ENCODE peak calls at places on chromosomes 13 and 19, in five cellular contexts. One of them, this sample, is unnamed.

GRCh38 chr19:54299515-54299914 is 13.5 kb downstream of the LILRA5 start:
- DNase-seq in RCC 7860: no peak
- DNase-seq in HFF-Myc: no peak
- DNase-seq in mesenteric fat pad: peak; percentile 37
- DNase-seq in esophagus squamous epithelium: no peak
- DNase-seq in this sample: no peak

GRCh38 chr19:46809534-46810272 is 21.3 kb upstream of the SLC1A5 start:
- DNase-seq in HFF-Myc: no peak
- DNase-seq in esophagus squamous epithelium: no peak
- DNase-seq in RCC 7860: no peak
- DNase-seq in mesenteric fat pad: no peak
- DNase-seq in this sample: no peak

GRCh38 chr19:48913114-48913513 is 13.0 kb downstream of the NUCB1 start:
- DNase-seq in esophagus squamous epithelium: no peak
- DNase-seq in RCC 7860: no peak
- DNase-seq in mesenteric fat pad: no peak
- DNase-seq in HFF-Myc: no peak
- DNase-seq in this sample: no peak

GRCh38 chr19:48499352-48500090 is 12.1 kb downstream of the LMTK3 start:
- DNase-seq in HFF-Myc: no peak
- DNase-seq in mesenteric fat pad: no peak
- DNase-seq in esophagus squamous epithelium: no peak
- DNase-seq in RCC 7860: no peak
- DNase-seq in this sample: no peak

GRCh38 chr13:75745387-75745786 is 109.3 kb downstream of the LMO7 start:
- DNase-seq in RCC 7860: no peak
- DNase-seq in esophagus squamous epithelium: no peak
- DNase-seq in HFF-Myc: no peak
- DNase-seq in mesenteric fat pad: no peak
- DNase-seq in this sample: no peak

GRCh38 chr13:53100394-53101063 is 71.9 kb downstream of the OLFM4 start:
- DNase-seq in RCC 7860: no peak
- DNase-seq in HFF-Myc: no peak
- DNase-seq in esophagus squamous epithelium: no peak
- DNase-seq in mesenteric fat pad: no peak
- DNase-seq in this sample: no peak

GRCh38 chr13:60790620-60791019 is 393.6 kb downstream of the TDRD3 start:
- DNase-seq in esophagus squamous epithelium: no peak
- DNase-seq in HFF-Myc: no peak
- DNase-seq in RCC 7860: no peak
- DNase-seq in mesenteric fat pad: no peak
- DNase-seq in this sample: no peak

GRCh38 chr13:113903361-113903760 is 39.5 kb upstream of the GAS6 start:
- DNase-seq in esophagus squamous epithelium: no peak
- DNase-seq in mesenteric fat pad: no peak
- DNase-seq in RCC 7860: no peak
- DNase-seq in HFF-Myc: no peak
- DNase-seq in this sample: no peak

GRCh38 chr19:1130801-1131717 is 27.3 kb downstream of the GPX4 start:
- DNase-seq in HFF-Myc: no peak
- DNase-seq in esophagus squamous epithelium: no peak
- DNase-seq in RCC 7860: no peak
- DNase-seq in mesenteric fat pad: no peak
- DNase-seq in this sample: no peak

GRCh38 chr19:32469796-32470195 is 64.2 kb downstream of the DPY19L3 start:
- DNase-seq in RCC 7860: no peak
- DNase-seq in mesenteric fat pad: no peak
- DNase-seq in esophagus squamous epithelium: no peak
- DNase-seq in HFF-Myc: peak; percentile 15
- DNase-seq in this sample: no peak

GRCh38 chr19:55197531-55197930 is 11.8 kb downstream of the PTPRH start:
- DNase-seq in mesenteric fat pad: no peak
- DNase-seq in RCC 7860: no peak
- DNase-seq in esophagus squamous epithelium: no peak
- DNase-seq in HFF-Myc: no peak
- DNase-seq in this sample: no peak

GRCh38 chr13:33932765-33933406 is 114.9 kb downstream of the RFC3 start:
- DNase-seq in mesenteric fat pad: no peak
- DNase-seq in RCC 7860: no peak
- DNase-seq in HFF-Myc: no peak
- DNase-seq in esophagus squamous epithelium: no peak
- DNase-seq in this sample: no peak

GRCh38 chr13:112997188-112998135 is 28.4 kb downstream of the MCF2L start:
- DNase-seq in RCC 7860: no peak
- DNase-seq in mesenteric fat pad: no peak
- DNase-seq in HFF-Myc: no peak
- DNase-seq in esophagus squamous epithelium: no peak
- DNase-seq in this sample: no peak

GRCh38 chr13:49517461-49517860 is 21.7 kb downstream of the PHF11 start:
- DNase-seq in mesenteric fat pad: no peak
- DNase-seq in esophagus squamous epithelium: no peak
- DNase-seq in RCC 7860: no peak
- DNase-seq in HFF-Myc: no peak
- DNase-seq in this sample: no peak

GRCh38 chr19:49425178-49425577 is at the start of gene GFY:
- DNase-seq in RCC 7860: no peak
- DNase-seq in HFF-Myc: no peak
- DNase-seq in mesenteric fat pad: no peak
- DNase-seq in esophagus squamous epithelium: no peak
- DNase-seq in this sample: no peak

GRCh38 chr13:27793377-27794074 is 1.2 kb downstream of the GSX1 start:
- DNase-seq in mesenteric fat pad: peak; percentile 83
- DNase-seq in RCC 7860: no peak
- DNase-seq in esophagus squamous epithelium: no peak
- DNase-seq in HFF-Myc: no peak
- DNase-seq in this sample: no peak

GRCh38 chr19:33275559-33275932 is 26.8 kb downstream of the CEBPA start:
- DNase-seq in HFF-Myc: no peak
- DNase-seq in mesenteric fat pad: no peak
- DNase-seq in esophagus squamous epithelium: no peak
- DNase-seq in RCC 7860: no peak
- DNase-seq in this sample: no peak

GRCh38 chr19:3249408-3249807 is 24.9 kb downstream of the CELF5 start:
- DNase-seq in mesenteric fat pad: no peak
- DNase-seq in RCC 7860: no peak
- DNase-seq in HFF-Myc: no peak
- DNase-seq in esophagus squamous epithelium: no peak
- DNase-seq in this sample: no peak

GRCh38 chr19:28307460-28307859 is 905.5 kb downstream of the UQCRFS1 start:
- DNase-seq in HFF-Myc: no peak
- DNase-seq in RCC 7860: no peak
- DNase-seq in mesenteric fat pad: no peak
- DNase-seq in esophagus squamous epithelium: no peak
- DNase-seq in this sample: no peak

GRCh38 chr19:33798701-33799111 is 2.0 kb downstream of the KCTD15 start:
- DNase-seq in HFF-Myc: no peak
- DNase-seq in esophagus squamous epithelium: no peak
- DNase-seq in RCC 7860: no peak
- DNase-seq in mesenteric fat pad: no peak
- DNase-seq in this sample: no peak

GRCh38 chr19:47351545-47351944 is 2.4 kb downstream of the DHX34 start:
- DNase-seq in mesenteric fat pad: no peak
- DNase-seq in HFF-Myc: no peak
- DNase-seq in RCC 7860: no peak
- DNase-seq in esophagus squamous epithelium: no peak
- DNase-seq in this sample: peak; percentile 59

GRCh38 chr13:112959701-112960542 is 9.1 kb upstream of the MCF2L start:
- DNase-seq in esophagus squamous epithelium: no peak
- DNase-seq in RCC 7860: no peak
- DNase-seq in mesenteric fat pad: peak; percentile 81
- DNase-seq in HFF-Myc: no peak
- DNase-seq in this sample: no peak